ENCODE peak calls at places on chromosomes 16 and 17, in five cellular contexts. T is cardiac muscle cell, R is astrocyte, P is fibroblast of lung, C is pancreas. G is an unnamed sample.

GRCh38 chr17:77119668-77120301 is 21.0 kb upstream of the SEC14L1 start:
- DNase-seq in P (no peak), R (no peak), T (no peak), C (no peak), G (no peak)

GRCh38 chr16:31451201-31451600 is 8.1 kb upstream of the ARMC5 start:
- DNase-seq in C (no peak), T (no peak), R (no peak), P (no peak), G (no peak)

GRCh38 chr17:38317081-38317480 is 20.1 kb downstream of the MRPL45 start:
- DNase-seq in C (no peak), T (no peak), R (no peak), P (no peak), G (no peak)

GRCh38 chr16:54460254-54460860 is 173.8 kb upstream of the IRX3 start:
- DNase-seq in R (no peak), P (no peak), T (no peak), C (no peak), G (no peak)

GRCh38 chr16:13936596-13937081 is 16.7 kb downstream of the ERCC4 start:
- DNase-seq in T (no peak), P (peak; percentile 56), C (peak; percentile 69), R (peak; percentile 29), G (no peak)

GRCh38 chr17:40366861-40367518 is 2.5 kb upstream of the GJD3 start:
- DNase-seq in P (no peak), T (no peak), C (no peak), R (no peak), G (no peak)

GRCh38 chr16:27193300-27193990 is 9.9 kb upstream of the KDM8 start:
- DNase-seq in R (no peak), C (no peak), T (no peak), P (no peak), G (no peak)

GRCh38 chr16:35193956-35194355 is 1734.5 kb downstream of the TP53TG3F start:
- DNase-seq in R (no peak), T (no peak), C (no peak), P (no peak), G (no peak)

GRCh38 chr17:8628172-8628571 is 2.4 kb downstream of the MYH10 start:
- DNase-seq in P (peak; percentile 37), R (no peak), C (no peak), T (peak; percentile 35), G (no peak)

GRCh38 chr17:83147285-83147684 is 67.9 kb downstream of the METRNL start:
- DNase-seq in R (no peak), T (no peak), P (no peak), C (no peak), G (no peak)

GRCh38 chr16:84699712-84700517 is at the start of gene USP10:
- DNase-seq in C (peak; percentile 62), P (peak; percentile 59), T (peak; percentile 92), R (peak; percentile 23), G (peak; percentile 79)

GRCh38 chr17:73782641-73783381 is 138.6 kb upstream of the SDK2 start:
- DNase-seq in T (peak; percentile 30), R (no peak), P (no peak), C (no peak), G (peak; percentile 37)

GRCh38 chr16:54722210-54722676 is 208.4 kb upstream of the IRX5 start:
- DNase-seq in P (no peak), C (no peak), T (no peak), R (no peak), G (no peak)

GRCh38 chr17:31580331-31581021 is 189.0 kb downstream of the RAB11FIP4 start:
- DNase-seq in T (no peak), P (peak; percentile 85), C (no peak), R (peak; percentile 81), G (no peak)

DNA sequence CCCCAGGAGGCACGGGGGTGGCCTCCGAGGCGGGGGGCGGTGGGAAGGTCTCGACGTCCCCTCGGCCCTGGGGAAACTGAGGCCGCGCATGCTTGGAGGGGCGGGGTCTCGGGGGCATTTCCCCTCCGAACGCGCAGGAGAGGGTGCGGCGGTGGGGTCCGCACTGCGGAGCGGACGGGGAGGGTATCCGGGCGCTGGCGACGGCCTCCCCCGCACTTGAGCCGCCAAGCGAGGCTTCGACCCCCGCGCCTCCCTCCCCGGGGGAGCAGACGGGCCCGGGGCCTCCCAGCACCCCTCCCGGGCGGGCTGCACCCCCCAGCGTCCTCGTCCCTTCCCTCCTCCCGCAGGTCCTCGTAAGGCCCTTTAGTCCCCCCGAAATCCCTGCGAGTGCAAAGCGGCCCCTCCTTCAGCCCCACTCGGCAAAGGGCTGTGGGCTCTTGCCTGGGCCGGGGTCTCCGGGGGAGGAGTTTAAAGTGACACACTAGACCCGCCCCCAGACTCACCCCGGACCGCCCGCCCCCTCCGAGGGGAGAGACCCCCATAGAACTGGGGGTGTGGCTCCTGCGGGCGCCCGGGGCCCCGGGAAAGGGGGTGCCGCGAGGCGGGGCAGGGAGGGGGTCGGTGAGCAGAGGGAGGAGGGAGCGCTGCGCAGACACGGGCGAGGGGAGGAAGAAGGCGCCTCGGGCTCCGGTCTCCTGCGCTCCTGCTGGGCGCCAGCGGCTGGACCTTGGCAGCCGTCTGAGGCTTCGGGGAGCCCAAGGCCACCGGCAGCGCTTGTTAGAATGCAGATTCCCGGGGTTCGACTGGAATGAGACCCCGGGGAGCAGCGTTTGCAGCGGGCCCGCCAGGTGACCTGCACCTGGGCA is 642 bp downstream of the BAIAP3 start:
- DNase-seq in R (no peak), C (no peak), T (no peak), P (no peak), G (no peak)
- H3K27me3 ChIP-seq in R (peaks cover 48% of the 10 kb centered on the region), C (no peaks in the 10 kb centered on the region), T (peaks cover 83% of the 10 kb centered on the region), P (peaks cover 36% of the 10 kb centered on the region), G (peaks cover 49% of the 10 kb centered on the region)

GRCh38 chr17:29155235-29155965 is 24.8 kb downstream of the MYO18A start:
- DNase-seq in R (no peak), C (peak; percentile 55), T (no peak), P (peak; percentile 64), G (peak; percentile 83)
- H3K4me1 ChIP-seq in R (peaks cover 69% of the 10 kb centered on the region), C (peaks cover 64% of the 10 kb centered on the region), T (peaks cover 25% of the 10 kb centered on the region), P (peaks cover 49% of the 10 kb centered on the region), G (peaks cover 38% of the 10 kb centered on the region)

DNA sequence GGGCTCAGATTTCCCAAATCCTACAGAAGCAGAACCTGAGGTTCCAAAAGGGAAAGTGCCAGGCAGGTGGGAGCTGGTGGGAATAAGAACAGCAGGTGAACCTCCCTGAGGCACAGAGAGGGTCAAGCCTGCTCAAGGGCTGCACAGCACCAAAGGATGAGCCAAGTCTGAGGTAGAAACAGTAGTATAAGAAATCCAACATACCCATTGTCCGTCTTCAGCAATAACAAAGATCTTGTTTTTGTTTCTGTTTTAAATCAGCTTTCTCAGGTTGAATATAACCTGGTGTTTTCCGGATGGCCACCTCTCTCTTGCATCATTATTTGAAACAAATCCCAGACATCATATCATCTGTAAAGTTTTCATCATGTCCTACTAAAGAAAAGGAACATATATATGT is 10.6 kb upstream of the CES3 start:
- DNase-seq in R (no peak), P (no peak), C (no peak), T (no peak), G (no peak)
- H3K27me3 ChIP-seq in R (peaks cover 20% of the 10 kb centered on the region), P (peaks cover 10% of the 10 kb centered on the region), C (no peaks in the 10 kb centered on the region), T (peaks cover 40% of the 10 kb centered on the region), G (no peaks in the 10 kb centered on the region)

DNA sequence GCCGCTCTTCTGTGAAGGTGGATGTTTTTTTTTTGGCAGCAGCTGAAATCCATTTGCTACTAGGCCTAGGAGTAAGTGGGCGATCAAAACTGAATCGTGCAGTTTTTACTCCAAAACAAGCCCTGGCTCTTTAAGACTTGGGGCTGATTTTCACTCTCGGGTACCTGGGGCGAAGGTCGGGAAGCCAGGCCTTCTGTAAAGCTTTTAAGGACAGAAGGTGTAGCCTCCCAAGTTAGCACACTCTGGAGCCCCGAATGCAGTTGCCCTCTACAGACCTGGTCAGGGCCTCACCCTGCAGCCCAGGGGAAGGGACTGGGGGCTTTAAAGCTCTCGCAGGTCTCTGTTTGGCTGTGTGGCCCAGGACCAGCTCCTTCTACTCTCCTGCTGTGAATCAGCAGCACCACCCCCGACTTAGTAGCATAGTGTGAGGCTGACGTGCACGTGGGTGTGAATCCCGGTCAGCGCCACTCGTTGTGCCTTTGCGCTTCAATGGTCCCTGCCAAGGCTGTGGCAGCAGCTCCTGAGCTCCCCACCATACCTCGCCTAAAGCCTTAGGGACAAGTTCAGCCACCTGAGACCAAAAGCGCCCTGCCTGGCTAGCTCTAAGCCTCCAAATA is 49.9 kb downstream of the TMEM235 start:
- DNase-seq in P (peak; percentile 41), R (no peak), T (no peak), C (no peak), G (no peak)
- H3K4me1 ChIP-seq in P (no peaks in the 10 kb centered on the region), R (no peaks in the 10 kb centered on the region), T (peaks cover 11% of the 10 kb centered on the region), C (no peaks in the 10 kb centered on the region), G (no peaks in the 10 kb centered on the region)

G was measured in colonic mucosa.